ENCODE peak calls at places on chromosome 14, in six cellular contexts. E is CD8-positive, alpha-beta T cell; L is CD4-positive, alpha-beta memory T cell; H is IMR-90; O is astrocyte of the cerebellum; Q is GM06990. S is an unnamed sample.

GRCh38 chr14:80944861-80945617 is 3.5 kb upstream of the CEP128 start:
- DNase-seq in L (no peak), Q (no peak), O (no peak), H (no peak), E (no peak), S (no peak)

GRCh38 chr14:101496779-101497420 is 64.4 kb upstream of the DIO3 start:
- DNase-seq in L (no peak), E (no peak), Q (no peak), H (no peak), O (no peak), S (no peak)

GRCh38 chr14:104893435-104894207 is 28.6 kb downstream of the CEP170B start:
- DNase-seq in H (no peak), L (no peak), E (no peak), O (no peak), Q (peak), S (no peak)

GRCh38 chr14:74938873-74939495 is 15.9 kb upstream of the RPS6KL1 start:
- DNase-seq in O (no peak), Q (no peak), E (no peak), L (no peak), H (no peak), S (no peak)

GRCh38 chr14:101060171-101060601 is 156.7 kb upstream of the RTL1 start:
- DNase-seq in H (no peak), E (no peak), O (no peak), Q (no peak), L (no peak), S (no peak)

GRCh38 chr14:24179961-24180726 is 8.3 kb downstream of the REC8 start:
- DNase-seq in O (peak), L (no peak), H (peak), Q (no peak), E (no peak), S (no peak)

GRCh38 chr14:70018713-70019201 is 139.5 kb downstream of the SMOC1 start:
- DNase-seq in E (no peak), O (peak), H (peak), Q (no peak), L (no peak), S (no peak)

GRCh38 chr14:55813635-55814034 is 233.6 kb downstream of the KTN1 start:
- DNase-seq in O (no peak), L (peak), H (no peak), E (no peak), Q (no peak), S (no peak)

GRCh38 chr14:99250636-99251208 is 21.3 kb downstream of the BCL11B start:
- DNase-seq in Q (no peak), O (no peak), H (no peak), L (peak), E (peak), S (no peak)

GRCh38 chr14:101462726-101463565 is 98.3 kb upstream of the DIO3 start:
- DNase-seq in L (no peak), O (no peak), H (no peak), E (no peak), Q (no peak), S (no peak)

GRCh38 chr14:100072783-100073346 is 7.6 kb downstream of the EVL start:
- DNase-seq in H (no peak), Q (peak), E (peak), O (no peak), L (peak), S (peak)

GRCh38 chr14:68928770-68929550 is 50.1 kb downstream of the ACTN1 start:
- DNase-seq in L (no peak), H (no peak), E (no peak), Q (no peak), O (no peak), S (no peak)

GRCh38 chr14:23362200-23362599 is 2.8 kb downstream of the EFS start:
- DNase-seq in Q (no peak), L (no peak), E (no peak), H (peak), O (peak), S (no peak)

GRCh38 chr14:58663494-58664111 is 25.8 kb downstream of the DACT1 start:
- DNase-seq in H (peak), O (peak), L (no peak), E (no peak), Q (no peak), S (no peak)

GRCh38 chr14:67984274-67984673 is 164.7 kb downstream of the RAD51B start:
- DNase-seq in H (no peak), Q (no peak), L (no peak), E (no peak), O (no peak), S (no peak)

GRCh38 chr14:92952497-92953298 is 29.7 kb downstream of the CHGA start:
- DNase-seq in Q (no peak), E (no peak), L (no peak), H (no peak), O (no peak), S (no peak)

DNA sequence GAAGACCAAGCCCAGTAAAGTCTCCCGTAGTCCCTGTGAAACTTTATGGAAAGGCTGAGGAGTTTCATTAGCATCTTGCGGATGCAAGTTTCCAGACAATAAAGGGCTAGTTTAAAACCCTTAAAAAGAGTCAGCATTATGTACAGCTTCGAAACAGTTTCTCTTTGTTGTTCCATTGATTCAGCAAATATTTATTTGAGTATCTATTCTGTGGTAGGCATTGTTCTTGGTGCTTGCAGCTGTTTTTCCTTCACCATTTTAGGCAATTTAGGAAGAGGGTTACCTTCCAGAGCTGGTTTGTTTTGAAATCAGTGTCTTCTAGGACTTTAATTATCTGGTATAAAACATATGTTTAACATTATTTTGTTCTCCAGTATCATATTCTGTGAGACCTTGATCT is 1.5 kb downstream of the SLIRP start:
- DNase-seq in E (no peak), O (no peak), H (no peak), L (no peak), Q (no peak), S (no peak)
- H3K4me3 ChIP-seq in E (peak), O (peak), H (no peak), L (no peak), Q (peak), S (peak)

GRCh38 chr14:93975791-93976476 is 436 bp downstream of the ASB2 start:
- DNase-seq in E (no peak), H (no peak), L (no peak), O (no peak), Q (peak), S (no peak)
- H3K4me3 ChIP-seq in E (no peak), H (no peak), L (peak), O (no peak), Q (peak), S (no peak)

GRCh38 chr14:20799955-20800544 is 2.6 kb downstream of the RNASE1 start:
- DNase-seq in H (no peak), O (no peak), E (no peak), Q (no peak), L (no peak), S (peak)
- H3K4me3 ChIP-seq in H (no peak), O (no peak), E (no peak), Q (no peak), L (no peak), S (no peak)

GRCh38 chr14:51396222-51396815 is 156.3 kb downstream of the TMX1 start:
- DNase-seq in Q (no peak), E (no peak), L (no peak), H (peak), O (peak), S (no peak)
- H3K4me3 ChIP-seq in Q (no peak), E (no peak), L (no peak), H (no peak), O (no peak), S (no peak)

GRCh38 chr14:60656755-60657608 is 7.7 kb upstream of the SIX1 start:
- DNase-seq in E (no peak), L (no peak), H (peak), Q (peak), O (no peak), S (peak)

GRCh38 chr14:60654303-60654925 is 5.1 kb upstream of the SIX1 start:
- DNase-seq in Q (no peak), E (no peak), L (no peak), O (no peak), H (peak), S (no peak)

GRCh38 chr14:60655114-60655897 is 6.0 kb upstream of the SIX1 start:
- DNase-seq in Q (no peak), L (no peak), E (no peak), O (no peak), H (no peak), S (no peak)

GRCh38 chr14:60657609-60657983 is 8.3 kb upstream of the SIX1 start:
- DNase-seq in H (no peak), L (no peak), Q (no peak), O (no peak), E (no peak), S (no peak)

DNA sequence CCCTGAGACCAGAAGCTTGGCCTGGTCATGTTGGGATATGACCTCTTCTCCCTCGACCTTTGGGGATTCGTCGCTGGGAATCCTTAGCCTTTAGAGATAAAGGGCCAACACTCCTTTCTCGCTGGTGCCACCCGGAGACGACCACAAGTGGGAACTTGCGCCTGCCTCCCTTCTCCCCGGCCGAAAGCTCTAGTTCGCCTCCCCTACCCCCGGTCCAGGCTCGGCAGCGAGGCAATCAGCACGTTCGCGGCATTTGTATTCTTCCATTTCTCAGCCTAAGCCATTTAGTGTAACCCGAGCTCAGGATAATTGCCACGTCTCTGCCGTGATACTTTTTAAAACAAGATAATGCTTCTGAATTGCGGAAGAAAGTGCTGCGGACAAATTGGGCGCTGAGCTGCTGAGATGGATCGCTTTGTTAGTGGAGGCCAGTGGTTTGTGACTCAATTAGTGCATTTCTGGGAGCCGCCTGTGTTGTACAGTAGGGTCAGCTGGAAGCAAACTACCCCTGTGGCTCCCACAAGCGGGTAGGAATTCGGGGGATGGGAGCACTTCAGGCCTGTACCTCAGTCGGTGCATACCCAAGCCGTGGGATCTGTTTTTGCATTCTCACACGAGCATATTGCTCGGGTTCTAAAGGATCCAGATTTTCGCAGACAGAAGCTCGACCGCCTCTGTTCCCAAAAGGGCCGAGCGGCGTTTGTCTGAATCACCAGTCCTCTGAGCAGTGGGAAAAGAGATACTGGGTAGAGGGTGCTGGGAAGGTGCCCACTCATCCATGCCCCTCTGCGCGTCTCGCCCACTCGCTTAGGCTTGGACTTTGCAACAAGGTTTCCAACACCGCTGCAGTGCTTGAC is 6.8 kb upstream of the SIX1 start:
- DNase-seq in E (no peak), L (no peak), H (peak), Q (no peak), O (no peak), S (no peak)
- H3K4me3 ChIP-seq in E (peak), L (no peak), H (no peak), Q (peak), O (peak), S (peak)

DNA sequence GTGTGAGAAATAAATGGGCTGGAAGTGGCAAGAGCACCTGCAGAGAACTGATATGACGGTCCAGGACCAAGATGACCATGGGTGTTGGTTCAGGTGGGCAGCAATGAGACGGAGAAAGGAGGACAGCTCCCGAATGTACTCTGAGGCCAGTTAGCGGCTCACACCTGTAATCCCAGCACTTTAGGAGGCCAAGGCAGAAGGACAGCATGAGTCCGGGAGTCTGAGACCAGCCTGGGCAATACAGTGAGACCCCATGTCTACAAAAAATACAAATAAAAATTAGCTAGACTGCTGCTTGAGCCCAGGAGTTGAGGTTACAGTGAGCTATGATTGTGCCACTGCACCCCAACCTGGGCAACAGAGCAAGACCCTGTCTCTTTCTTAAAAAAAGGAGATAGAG is 60.1 kb downstream of the FOXN3 start:
- DNase-seq in O (no peak), E (no peak), H (no peak), L (no peak), Q (no peak), S (no peak)
- H3K4me3 ChIP-seq in O (no peak), E (no peak), H (no peak), L (no peak), Q (no peak), S (no peak)

S was measured in HL-60.